ENCODE peak calls at places on chromosomes 13 and 19, in six cellular contexts. K is WTC11, I is H1, P is HCT116, Q is K562, Z is HepG2. C is an unnamed sample.

GRCh38 chr19:1608414-1609391 is 3.4 kb upstream of the UQCR11 start:
- DNase-seq in I (no peak), P (no peak), Q (no peak), K (no peak), Z (no peak), C (no peak)

GRCh38 chr13:105703843-105704242 is 831.6 kb downstream of the EFNB2 start:
- DNase-seq in Z (no peak), I (no peak), P (no peak), Q (no peak), K (no peak), C (no peak)

GRCh38 chr19:31991984-31992655 is 353.3 kb upstream of the ZNF507 start:
- DNase-seq in Q (no peak), K (no peak), I (peak), Z (no peak), P (no peak), C (no peak)

GRCh38 chr13:68851026-68851425 is 1256.6 kb upstream of the ATXN8OS start:
- DNase-seq in Q (no peak), Z (no peak), I (no peak), P (no peak), K (no peak), C (no peak)

GRCh38 chr13:80716610-80717081 is 375.7 kb upstream of the SPRY2 start:
- DNase-seq in I (peak), P (no peak), K (no peak), Z (no peak), Q (peak), C (no peak)

GRCh38 chr19:21586341-21587116 is 81.1 kb downstream of the ZNF429 start:
- DNase-seq in P (no peak), Z (no peak), K (no peak), I (peak), Q (no peak), C (no peak)

GRCh38 chr13:26623125-26623524 is 65.6 kb downstream of the WASF3 start:
- DNase-seq in P (no peak), K (no peak), Q (no peak), Z (no peak), I (no peak), C (no peak)

GRCh38 chr13:74920361-74920760 is 561.6 kb downstream of the TBC1D4 start:
- DNase-seq in I (no peak), Q (peak), K (no peak), Z (no peak), P (no peak), C (no peak)

GRCh38 chr13:111388851-111389500 is 68.5 kb downstream of the TEX29 start:
- DNase-seq in K (no peak), Q (no peak), I (no peak), Z (no peak), P (no peak), C (no peak)

GRCh38 chr19:1308718-1309117 is 23.0 kb downstream of the EFNA2 start:
- DNase-seq in Q (peak), K (no peak), I (no peak), P (no peak), Z (no peak), C (no peak)

GRCh38 chr19:28213476-28214082 is 999.4 kb downstream of the UQCRFS1 start:
- DNase-seq in Z (no peak), K (no peak), P (no peak), I (no peak), Q (peak), C (no peak)

GRCh38 chr13:79128158-79128557 is 277.9 kb downstream of the RBM26 start:
- DNase-seq in Z (peak), P (no peak), Q (no peak), I (no peak), K (no peak), C (peak)

GRCh38 chr19:38210458-38210987 is 13.5 kb downstream of the DPF1 start:
- DNase-seq in Q (no peak), Z (no peak), I (peak), K (peak), P (no peak), C (no peak)

GRCh38 chr19:51020988-51021651 is 1.6 kb upstream of the KLK10 start:
- DNase-seq in Q (peak), Z (peak), P (no peak), K (no peak), I (no peak), C (no peak)

GRCh38 chr13:89574077-89574476 is 1773.4 kb upstream of the MIR17HG start:
- DNase-seq in P (no peak), Z (no peak), I (no peak), Q (no peak), K (no peak), C (no peak)

GRCh38 chr19:16328824-16329482 is 4.3 kb downstream of the KLF2 start:
- DNase-seq in K (no peak), Q (peak), Z (no peak), P (no peak), I (no peak), C (no peak)

GRCh38 chr19:47221890-47222289 is 9.1 kb downstream of the BBC3 start:
- DNase-seq in Z (no peak), P (no peak), Q (no peak), I (no peak), K (no peak), C (no peak)

GRCh38 chr13:26618726-26619125 is 61.2 kb downstream of the WASF3 start:
- DNase-seq in Z (no peak), K (no peak), P (no peak), I (no peak), Q (no peak), C (no peak)

GRCh38 chr19:1699998-1700732 is 47.8 kb upstream of the TCF3 start:
- DNase-seq in Z (no peak), P (no peak), Q (no peak), K (no peak), I (no peak), C (no peak)

GRCh38 chr13:52998290-52998876 is 30.2 kb upstream of the OLFM4 start:
- DNase-seq in P (no peak), Q (no peak), Z (no peak), K (no peak), I (no peak), C (no peak)

GRCh38 chr13:81639984-81640582 is 1299.2 kb upstream of the SPRY2 start:
- DNase-seq in Z (peak), I (peak), K (peak), P (peak), Q (peak), C (no peak)

GRCh38 chr19:3979289-3979673 is 6.0 kb downstream of the EEF2 start:
- DNase-seq in Z (no peak), I (peak), Q (no peak), P (no peak), K (no peak), C (no peak)

GRCh38 chr19:3977242-3978143 is 6.6 kb upstream of the DAPK3 start:
- DNase-seq in K (no peak), Z (no peak), Q (no peak), P (no peak), I (peak), C (no peak)

GRCh38 chr19:3979674-3980352 is 5.5 kb downstream of the EEF2 start:
- DNase-seq in Z (no peak), I (no peak), P (no peak), K (no peak), Q (no peak), C (no peak)

GRCh38 chr19:3976495-3977241 is 5.8 kb upstream of the DAPK3 start:
- DNase-seq in Z (no peak), Q (no peak), P (no peak), I (peak), K (no peak), C (no peak)

DNA sequence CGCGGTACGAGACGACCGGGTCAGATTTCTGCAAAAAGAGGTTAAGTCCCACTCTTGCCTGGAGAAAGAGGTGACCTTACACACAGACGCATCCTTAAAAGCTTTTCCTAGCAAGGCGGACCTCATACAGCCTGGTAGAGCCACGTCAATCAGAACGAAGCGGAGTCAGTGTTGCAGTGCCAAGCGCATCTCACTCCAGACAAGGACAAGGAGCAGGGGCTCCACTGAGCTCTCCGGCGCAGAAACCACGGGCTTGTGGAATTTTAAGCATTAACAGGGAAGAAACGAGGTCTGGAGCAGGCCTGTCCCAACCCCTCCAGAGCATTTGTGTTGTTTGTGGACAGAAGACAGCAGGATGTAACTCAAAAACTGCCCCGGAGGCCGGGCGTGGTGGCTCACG is 7.1 kb downstream of the EEF2 start:
- DNase-seq in I (no peak), P (no peak), Q (no peak), Z (no peak), K (no peak), C (no peak)
- TF ChIP-seq ATF3 in I (no peak), P (no peak), Q (no peak), Z (no peak), K (no peak), C (no peak)

GRCh38 chr19:3983936-3984583 is 1.2 kb downstream of the EEF2 start:
- DNase-seq in K (no peak), P (no peak), Z (no peak), Q (no peak), I (peak), C (no peak)

GRCh38 chr19:3981373-3981735 is 3.9 kb downstream of the EEF2 start:
- DNase-seq in I (no peak), Q (no peak), Z (no peak), K (no peak), P (no peak), C (no peak)

GRCh38 chr19:3983542-3983914 is 1.7 kb downstream of the EEF2 start:
- DNase-seq in Q (no peak), P (no peak), Z (no peak), K (no peak), I (no peak), C (no peak)

GRCh38 chr19:3981736-3982681 is 3.3 kb downstream of the EEF2 start:
- DNase-seq in Z (no peak), Q (no peak), K (no peak), I (no peak), P (no peak), C (no peak)

GRCh38 chr19:3982701-3983541 is 2.3 kb downstream of the EEF2 start:
- DNase-seq in K (no peak), Z (peak), I (peak), Q (no peak), P (no peak), C (no peak)
- TF ChIP-seq ATF3 in K (peak), Z (no peak), I (no peak), Q (no peak), P (no peak), C (no peak)

GRCh38 chr19:4965061-4965460 is 3.9 kb upstream of the KDM4B start:
- DNase-seq in K (no peak), Q (no peak), Z (no peak), P (no peak), I (no peak), C (no peak)
- TF ChIP-seq ATF3 in K (no peak), Q (no peak), Z (no peak), P (no peak), I (no peak), C (no peak)

DNA sequence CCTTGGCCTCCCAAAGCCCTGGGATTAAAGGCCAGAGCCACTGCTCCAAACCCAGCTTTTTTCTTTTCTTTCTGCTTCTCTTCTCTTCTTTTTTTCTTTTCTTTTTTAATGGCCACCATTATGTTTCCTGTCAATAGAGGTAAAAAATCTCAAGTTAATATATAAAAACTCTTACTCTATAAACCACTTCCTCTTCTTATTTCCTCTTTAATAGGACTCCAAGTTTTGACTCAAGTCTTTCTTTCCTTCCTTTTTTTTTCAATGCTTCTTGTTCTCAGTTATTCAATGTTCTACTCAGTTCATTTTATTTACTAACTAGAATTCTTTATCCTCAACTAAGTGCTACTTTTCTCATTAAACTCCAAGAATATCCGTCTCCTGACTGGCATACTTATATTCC is 27.1 kb upstream of the MYCBP2 start:
- DNase-seq in K (no peak), Q (no peak), I (no peak), P (no peak), Z (no peak), C (no peak)
- TF ChIP-seq ATF3 in K (no peak), Q (no peak), I (no peak), P (no peak), Z (no peak), C (no peak)

GRCh38 chr13:45060062-45060461 is 60.2 kb upstream of the GTF2F2 start:
- DNase-seq in Z (no peak), Q (no peak), I (no peak), K (no peak), P (no peak), C (no peak)

GRCh38 chr13:45055198-45055901 is 65.0 kb upstream of the GTF2F2 start:
- DNase-seq in P (peak), Z (no peak), I (no peak), K (no peak), Q (no peak), C (peak)

GRCh38 chr13:45051315-45051714 is 62.0 kb downstream of the GPALPP1 start:
- DNase-seq in Z (no peak), I (no peak), K (no peak), Q (no peak), P (no peak), C (no peak)

GRCh38 chr13:45055902-45056648 is 64.2 kb upstream of the GTF2F2 start:
- DNase-seq in I (no peak), Z (no peak), K (no peak), P (peak), Q (peak), C (no peak)
- TF ChIP-seq ATF3 in I (no peak), Z (no peak), K (no peak), P (no peak), Q (no peak), C (no peak)

GRCh38 chr13:30708541-30708940 is 26.8 kb upstream of the ALOX5AP start:
- DNase-seq in I (no peak), Z (no peak), P (no peak), Q (no peak), K (no peak), C (no peak)

GRCh38 chr13:30704596-30704995 is 30.7 kb upstream of the ALOX5AP start:
- DNase-seq in Z (no peak), I (no peak), P (no peak), K (no peak), Q (no peak), C (no peak)

GRCh38 chr13:30702006-30702405 is 33.3 kb upstream of the ALOX5AP start:
- DNase-seq in Q (no peak), I (no peak), K (no peak), P (no peak), Z (no peak), C (no peak)

GRCh38 chr13:30710442-30710841 is 24.9 kb upstream of the ALOX5AP start:
- DNase-seq in P (no peak), I (no peak), Z (no peak), Q (no peak), K (no peak), C (no peak)

DNA sequence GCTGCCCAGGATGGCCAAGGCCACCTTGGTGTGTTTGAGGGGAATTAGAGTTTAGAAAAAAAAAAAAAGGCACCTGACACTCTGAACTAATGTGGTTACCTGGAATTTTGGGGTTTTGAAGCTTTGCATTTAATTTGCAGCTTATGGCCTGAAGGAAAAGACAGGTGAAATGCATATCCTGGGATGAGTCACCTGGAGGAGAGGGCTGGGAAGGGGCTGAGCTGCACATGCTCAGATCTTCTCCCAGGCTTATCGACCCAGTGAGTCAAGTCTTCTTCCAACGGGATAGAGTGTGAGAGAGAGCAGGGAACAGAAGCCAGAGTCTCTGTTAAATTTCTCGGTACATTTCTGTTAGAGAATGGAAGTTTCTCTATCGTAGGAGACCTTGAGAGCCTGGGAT is 29.7 kb upstream of the ALOX5AP start:
- DNase-seq in Q (no peak), P (no peak), K (no peak), Z (no peak), I (no peak), C (no peak)
- TF ChIP-seq ATF3 in Q (no peak), P (no peak), K (no peak), Z (no peak), I (no peak), C (no peak)

C was measured in GM12878.